ENCODE peak calls at places on chromosomes 5 and 9, in six cellular contexts. C is PC-3; H is iPS-NIHi11; N is ELR; V is stimulated activated CD4-positive, alpha-beta T cell treated with anti-CD3 and anti-CD28 coated beads, Interleukin-15, amount 100 ng/mL, for 24 hours; X is kidney glomerular epithelial cell. W is an unnamed sample.

GRCh38 chr9:110712955-110713354 is 44.4 kb downstream of the MUSK start:
- DNase-seq in H (no peak), X (peak), C (peak), N (no peak), V (no peak), W (no peak)

GRCh38 chr5:17096975-17097695 is 120.3 kb upstream of the BASP1 start:
- DNase-seq in V (no peak), N (no peak), H (peak), C (no peak), X (peak), W (peak)

GRCh38 chr5:78738104-78738503 is 89.5 kb upstream of the LHFPL2 start:
- DNase-seq in X (no peak), H (no peak), N (no peak), V (no peak), C (no peak), W (no peak)

GRCh38 chr9:99632349-99633038 is 189.2 kb upstream of the NR4A3 start:
- DNase-seq in C (no peak), H (no peak), X (no peak), V (no peak), N (no peak), W (no peak)

GRCh38 chr9:26723486-26723885 is 169.1 kb downstream of the CAAP1 start:
- DNase-seq in C (peak), X (no peak), V (peak), H (peak), N (peak), W (no peak)

GRCh38 chr9:98951967-98952366 is 8.3 kb downstream of the COL15A1 start:
- DNase-seq in X (no peak), V (no peak), C (no peak), N (no peak), H (no peak), W (no peak)

GRCh38 chr5:101067415-101067814 is 164.3 kb upstream of the ST8SIA4 start:
- DNase-seq in H (no peak), N (no peak), C (no peak), X (no peak), V (no peak), W (no peak)

GRCh38 chr5:1505506-1506241 is 18.1 kb downstream of the LPCAT1 start:
- DNase-seq in C (no peak), N (no peak), X (no peak), V (no peak), H (no peak), W (no peak)

GRCh38 chr5:108687599-108688220 is 60.0 kb upstream of the FER start:
- DNase-seq in C (no peak), V (no peak), X (no peak), H (no peak), N (no peak), W (no peak)

GRCh38 chr9:8391566-8391965 is 592.0 kb upstream of the DMAC1 start:
- DNase-seq in C (no peak), H (no peak), V (no peak), N (no peak), X (no peak), W (no peak)

GRCh38 chr9:4301971-4302427 is 2.1 kb upstream of the GLIS3 start:
- DNase-seq in N (peak), H (no peak), V (peak), C (peak), X (peak), W (peak)

GRCh38 chr9:86867658-86868313 is 79.5 kb downstream of the GAS1 start:
- DNase-seq in X (peak), V (no peak), H (peak), N (no peak), C (no peak), W (no peak)

GRCh38 chr5:59528226-59528862 is 365.2 kb downstream of the PDE4D start:
- DNase-seq in C (no peak), N (no peak), V (no peak), H (no peak), X (no peak), W (no peak)

GRCh38 chr5:102375256-102375655 is 79.2 kb upstream of the SLCO4C1 start:
- DNase-seq in N (peak), X (no peak), V (no peak), H (no peak), C (no peak), W (no peak)

GRCh38 chr5:74371621-74372020 is 268.9 kb downstream of the ENC1 start:
- DNase-seq in X (no peak), H (no peak), C (no peak), V (no peak), N (no peak), W (no peak)

GRCh38 chr5:79202076-79202475 is 33.9 kb upstream of the JMY start:
- DNase-seq in H (no peak), X (peak), N (peak), C (peak), V (no peak), W (peak)

GRCh38 chr5:141343242-141343952 is at the start of gene PCDHGA3:
- DNase-seq in C (no peak), X (no peak), H (peak), V (no peak), N (peak), W (no peak)

GRCh38 chr9:131420913-131421312 is 27.0 kb downstream of the PRRC2B start:
- DNase-seq in V (no peak), N (peak), X (no peak), H (no peak), C (no peak), W (no peak)

GRCh38 chr9:83431470-83432060 is 106.6 kb downstream of the FRMD3 start:
- DNase-seq in N (no peak), X (no peak), H (no peak), V (no peak), C (peak), W (no peak)

GRCh38 chr9:132589148-132590036 is 7.0 kb downstream of the BARHL1 start:
- DNase-seq in C (no peak), X (no peak), V (no peak), H (peak), N (no peak), W (no peak)

GRCh38 chr5:148873120-148873519 is 46.7 kb downstream of the ADRB2 start:
- DNase-seq in V (no peak), H (no peak), C (no peak), X (no peak), N (no peak), W (no peak)

W was measured in RCC 7860.